ENCODE peak calls at places on chromosomes 4 and X, in seven cellular contexts. U is bronchial epithelial cell, C is DMS153, F is BE2C, X is renal cortical epithelial cell, Q is NCI-H1105, O is left cardiac atrium. K is an unnamed sample.

GRCh38 chr4:165464338-165464737 is 85.5 kb downstream of the CPE start:
- DNase-seq in U (no peak), C (no peak), F (no peak), X (no peak), Q (no peak), O (no peak), K (no peak)

GRCh38 chr4:119040711-119041185 is 94.9 kb upstream of the MYOZ2 start:
- DNase-seq in U (peak), C (no peak), F (no peak), X (peak), Q (no peak), O (no peak), K (no peak)

GRCh38 chr4:27515140-27515539 is 654.5 kb downstream of the STIM2 start:
- DNase-seq in U (no peak), C (no peak), F (no peak), X (no peak), Q (no peak), O (no peak), K (no peak)

GRCh38 chrX:148530464-148531077 is 30.2 kb downstream of the AFF2 start:
- DNase-seq in U (peak), C (no peak), F (no peak), X (peak), Q (peak), O (no peak), K (peak)

GRCh38 chr4:1666391-1666790 is 17.7 kb downstream of the FAM53A start:
- DNase-seq in U (no peak), C (no peak), F (no peak), X (no peak), Q (no peak), O (peak), K (no peak)

GRCh38 chrX:40418413-40419195 is 162.2 kb upstream of the ATP6AP2 start:
- DNase-seq in U (peak), C (no peak), F (no peak), X (peak), Q (no peak), O (no peak), K (peak)

GRCh38 chr4:77865259-77865658 is 2.6 kb downstream of the MRPL1 start:
- DNase-seq in U (no peak), C (no peak), F (no peak), X (no peak), Q (no peak), O (no peak), K (no peak)

GRCh38 chr4:3059896-3060295 is 14.4 kb downstream of the HTT-AS start:
- DNase-seq in U (no peak), C (no peak), F (no peak), X (no peak), Q (no peak), O (no peak), K (no peak)

GRCh38 chr4:121943941-121944340 is 7.9 kb downstream of the TRPC3 start:
- DNase-seq in U (no peak), C (no peak), F (peak), X (no peak), Q (no peak), O (no peak), K (no peak)

GRCh38 chr4:54082168-54082567 is 17.8 kb upstream of the CHIC2 start:
- DNase-seq in U (peak), C (no peak), F (peak), X (peak), Q (no peak), O (no peak), K (peak)

GRCh38 chr4:88242144-88242543 is 42.2 kb downstream of the PPM1K start:
- DNase-seq in U (no peak), C (no peak), F (no peak), X (peak), Q (peak), O (no peak), K (no peak)

GRCh38 chr4:25090516-25090915 is 59.8 kb upstream of the LGI2 start:
- DNase-seq in U (no peak), C (no peak), F (no peak), X (no peak), Q (no peak), O (no peak), K (no peak)

GRCh38 chr4:54225671-54226398 is 3.3 kb upstream of the PDGFRA start:
- DNase-seq in U (no peak), C (no peak), F (no peak), X (no peak), Q (no peak), O (peak), K (no peak)

GRCh38 chr4:84644087-84644486 is 61.2 kb downstream of the CDS1 start:
- DNase-seq in U (no peak), C (no peak), F (no peak), X (no peak), Q (no peak), O (no peak), K (no peak)

GRCh38 chr4:63556332-63556731 is 852.9 kb downstream of the TECRL start:
- DNase-seq in U (no peak), C (no peak), F (no peak), X (no peak), Q (no peak), O (no peak), K (no peak)

GRCh38 chr4:1347410-1347864 is 429 bp downstream of the UVSSA start:
- DNase-seq in U (peak), C (no peak), F (peak), X (peak), Q (no peak), O (peak), K (peak)

GRCh38 chrX:25151749-25152148 is 136.0 kb upstream of the ARX start:
- DNase-seq in U (no peak), C (no peak), F (no peak), X (no peak), Q (no peak), O (no peak), K (no peak)

GRCh38 chr4:86653237-86653865 is 59.2 kb downstream of the PTPN13 start:
- DNase-seq in U (no peak), C (no peak), F (peak), X (no peak), Q (no peak), O (no peak), K (peak)

GRCh38 chrX:42075032-42075431 is 151.7 kb upstream of the CASK start:
- DNase-seq in U (no peak), C (no peak), F (no peak), X (no peak), Q (no peak), O (no peak), K (no peak)

GRCh38 chr4:25702848-25703247 is 47.2 kb downstream of the SLC34A2 start:
- DNase-seq in U (no peak), C (no peak), F (no peak), X (peak), Q (no peak), O (no peak), K (no peak)

GRCh38 chr4:165478260-165478659 is 99.5 kb downstream of the CPE start:
- DNase-seq in U (no peak), C (no peak), F (no peak), X (no peak), Q (no peak), O (no peak), K (no peak)

GRCh38 chr4:173801876-173802713 is 272.1 kb upstream of the HAND2 start:
- DNase-seq in U (no peak), C (no peak), F (no peak), X (no peak), Q (no peak), O (no peak), K (no peak)

GRCh38 chr4:152735918-152736305 is 43.6 kb downstream of the TIGD4 start:
- DNase-seq in U (no peak), C (no peak), F (no peak), X (no peak), Q (no peak), O (no peak), K (no peak)

GRCh38 chr4:80265571-80266266 is 745 bp upstream of the FGF5 start:
- DNase-seq in U (peak), C (no peak), F (no peak), X (peak), Q (peak), O (no peak), K (peak)

GRCh38 chr4:3375688-3376087 is 66.1 kb upstream of the HGFAC start:
- DNase-seq in U (peak), C (no peak), F (peak), X (peak), Q (no peak), O (no peak), K (no peak)

GRCh38 chrX:121853762-121854613 is 806.6 kb downstream of the GLUD2 start:
- DNase-seq in U (no peak), C (no peak), F (no peak), X (no peak), Q (no peak), O (no peak), K (no peak)

GRCh38 chr4:100288811-100289529 is 98.7 kb upstream of the DDIT4L start:
- DNase-seq in U (peak), C (no peak), F (no peak), X (no peak), Q (no peak), O (no peak), K (no peak)

GRCh38 chrX:85381602-85382001 is 2.1 kb upstream of the POF1B start:
- DNase-seq in U (no peak), C (no peak), F (no peak), X (no peak), Q (no peak), O (no peak), K (no peak)

GRCh38 chrX:5632061-5632614 is 596.5 kb downstream of the NLGN4X start:
- DNase-seq in U (no peak), C (no peak), F (no peak), X (no peak), Q (no peak), O (no peak), K (no peak)

GRCh38 chr4:72984351-72984750 is 85.2 kb downstream of the COX18 start:
- DNase-seq in U (no peak), C (no peak), F (no peak), X (no peak), Q (no peak), O (no peak), K (no peak)

GRCh38 chr4:74056114-74056857 is 17.8 kb upstream of the CXCL3 start:
- DNase-seq in U (peak), C (no peak), F (no peak), X (peak), Q (no peak), O (no peak), K (no peak)

GRCh38 chr4:1532549-1533395 is 126.5 kb upstream of the NKX1-1 start:
- DNase-seq in U (no peak), C (no peak), F (no peak), X (no peak), Q (no peak), O (peak), K (no peak)

GRCh38 chrX:18549643-18550042 is 122.3 kb downstream of the RS1 start:
- DNase-seq in U (peak), C (no peak), F (no peak), X (peak), Q (no peak), O (no peak), K (no peak)